ENCODE peak calls at places on chromosomes 12 and 14, in five cellular contexts. T is activated CD4-positive, alpha-beta T cell treated with anti-CD3 and anti-CD28 coated beads for 48 hours; B is activated T-cell treated with anti-CD3 and anti-CD28 coated beads for 24 hours; W is activated B cell treated with CpG ODN at 0.5 μM for 24 hours; L is CD8-positive, alpha-beta memory T cell. U is an unnamed sample.
A peak's percentile ranks its signal among the peaks of the same experiment; 100 is the strongest.

GRCh38 chr12:52243774-52244614 is 11.0 kb downstream of the KRT7 start:
- DNase-seq in B (peak; percentile 63), W (no peak), L (peak; percentile 23), T (peak; percentile 81), U (peak; percentile 91)

GRCh38 chr14:68945190-68945584 is 33.9 kb downstream of the ACTN1 start:
- DNase-seq in W (no peak), B (no peak), L (no peak), T (no peak), U (no peak)

GRCh38 chr14:65658202-65658601 is 245.7 kb downstream of the FUT8 start:
- DNase-seq in W (no peak), T (no peak), B (no peak), L (no peak), U (no peak)

GRCh38 chr12:119804011-119804641 is 73.0 kb downstream of the CIT start:
- DNase-seq in T (peak; percentile 13), B (no peak), L (no peak), W (no peak), U (no peak)

GRCh38 chr14:32472512-32473472 is 143.7 kb downstream of the AKAP6 start:
- DNase-seq in B (no peak), L (no peak), W (no peak), T (no peak), U (no peak)

GRCh38 chr12:119649202-119649808 is 18.6 kb upstream of the PRKAB1 start:
- DNase-seq in T (no peak), L (no peak), B (no peak), W (no peak), U (no peak)

GRCh38 chr12:52307836-52308806 is 13.1 kb downstream of the KRT83 start:
- DNase-seq in B (peak; percentile 14), T (peak; percentile 71), W (no peak), L (peak; percentile 18), U (peak; percentile 51)

GRCh38 chr14:101394374-101394773 is 166.9 kb upstream of the DIO3 start:
- DNase-seq in T (no peak), L (no peak), B (no peak), W (no peak), U (no peak)

GRCh38 chr14:70281938-70282337 is 77.5 kb downstream of the COX16 start:
- DNase-seq in B (no peak), W (no peak), L (no peak), T (no peak), U (no peak)

GRCh38 chr14:89681086-89682018 is 264.3 kb upstream of the FOXN3 start:
- DNase-seq in L (peak; percentile 19), W (no peak), T (peak; percentile 80), B (peak; percentile 59), U (peak; percentile 28)

GRCh38 chr12:124915249-124916236 is 1.1 kb upstream of the UBC start:
- DNase-seq in T (no peak), W (no peak), B (no peak), L (no peak), U (no peak)

GRCh38 chr14:74881425-74882102 is at the start of gene DLST:
- DNase-seq in B (peak; percentile 81), T (peak; percentile 92), L (peak; percentile 81), W (peak; percentile 88), U (peak; percentile 91)

GRCh38 chr12:112349440-112349839 is 32.8 kb downstream of the HECTD4 start:
- DNase-seq in W (no peak), T (no peak), L (no peak), B (no peak), U (no peak)

GRCh38 chr14:33692762-33693161 is 258.1 kb downstream of the EGLN3 start:
- DNase-seq in L (no peak), T (no peak), B (no peak), W (no peak), U (no peak)

GRCh38 chr14:89921346-89921745 is 33.2 kb downstream of the EFCAB11 start:
- DNase-seq in W (no peak), B (no peak), L (no peak), T (no peak), U (no peak)

GRCh38 chr14:78074546-78074945 is 95.6 kb upstream of the NRXN3 start:
- DNase-seq in L (no peak), W (no peak), B (no peak), T (no peak), U (no peak)

GRCh38 chr12:88726806-88727722 is 146.8 kb upstream of the KITLG start:
- DNase-seq in B (no peak), L (no peak), W (no peak), T (no peak), U (no peak)

GRCh38 chr14:51650721-51651387 is 856 bp upstream of the FRMD6 start:
- DNase-seq in T (no peak), L (no peak), B (no peak), W (no peak), U (no peak)

GRCh38 chr12:42756841-42757661 is 167.5 kb upstream of the PRICKLE1 start:
- DNase-seq in B (no peak), L (no peak), W (no peak), T (no peak), U (no peak)

GRCh38 chr12:105209091-105209490 is 26.9 kb downstream of the APPL2 start:
- DNase-seq in L (no peak), T (no peak), W (no peak), B (no peak), U (no peak)

GRCh38 chr12:50402270-50403000 is 1.8 kb downstream of the LARP4 start:
- DNase-seq in B (no peak), T (no peak), W (no peak), L (no peak), U (no peak)

GRCh38 chr14:95140060-95140858 is 17.1 kb downstream of the DICER1 start:
- DNase-seq in W (no peak), T (no peak), L (no peak), B (no peak), U (no peak)

GRCh38 chr12:102562836-102563425 is 82.6 kb upstream of the IGF1 start:
- DNase-seq in W (no peak), T (no peak), B (no peak), L (no peak), U (no peak)

GRCh38 chr12:115096673-115097349 is 412.8 kb upstream of the TBX3 start:
- DNase-seq in L (no peak), B (no peak), T (no peak), W (no peak), U (no peak)

GRCh38 chr12:105469701-105470100 is 139.2 kb downstream of the C12orf75 start:
- DNase-seq in L (no peak), W (no peak), B (no peak), T (no peak), U (no peak)

U was measured in stimulated activated naive CD8-positive, alpha-beta T cell treated with anti-CD3 and anti-CD28 coated beads, Interleukin-15, amount 100 ng/mL, for 72 hours.